ENCODE peak calls at places on chromosomes 6 and 20, in four cellular contexts. C is HepG2, Q is H1, O is GM12878. P is an unnamed sample.
A peak's percentile ranks its signal among the peaks of the same experiment; 100 is the strongest.

GRCh38 chr6:167720456-167721285 is 106.0 kb upstream of the AFDN start:
- DNase-seq in C (no peak), Q (no peak), O (no peak), P (no peak)

GRCh38 chr6:128335963-128336362 is 184.4 kb downstream of the PTPRK start:
- DNase-seq in C (no peak), Q (no peak), O (no peak), P (no peak)

GRCh38 chr20:16292227-16292626 is 281.0 kb downstream of the KIF16B start:
- DNase-seq in C (no peak), Q (no peak), O (no peak), P (no peak)

GRCh38 chr6:44028767-44029166 is 98.5 kb downstream of the MRPL14 start:
- DNase-seq in C (no peak), Q (no peak), O (no peak), P (peak; percentile 38)

GRCh38 chr6:56292505-56293181 is 45.3 kb upstream of the COL21A1 start:
- DNase-seq in C (peak; percentile 62), Q (peak; percentile 50), O (no peak), P (no peak)

GRCh38 chr6:11632795-11633511 is 95.4 kb downstream of the TMEM170B start:
- DNase-seq in C (no peak), Q (no peak), O (no peak), P (no peak)

GRCh38 chr6:90350689-90351554 is 54.3 kb upstream of the BACH2 start:
- DNase-seq in C (no peak), Q (no peak), O (no peak), P (no peak)

GRCh38 chr20:21557246-21557982 is 43.5 kb upstream of the NKX2-2 start:
- DNase-seq in C (no peak), Q (no peak), O (no peak), P (no peak)

GRCh38 chr6:33771342-33772113 is 17.4 kb downstream of the LEMD2 start:
- DNase-seq in C (no peak), Q (peak; percentile 87), O (no peak), P (peak; percentile 93)

GRCh38 chr6:88869263-88870023 is 94.0 kb downstream of the RNGTT start:
- DNase-seq in C (no peak), Q (no peak), O (no peak), P (no peak)

GRCh38 chr6:1711136-1711535 is 101.4 kb downstream of the FOXC1 start:
- DNase-seq in C (no peak), Q (no peak), O (no peak), P (no peak)

GRCh38 chr20:37282558-37282957 is 6.9 kb upstream of the MANBAL start:
- DNase-seq in C (no peak), Q (no peak), O (no peak), P (peak; percentile 36)

GRCh38 chr6:57305112-57305511 is 12.3 kb upstream of the PRIM2 start:
- DNase-seq in C (no peak), Q (no peak), O (no peak), P (no peak)

GRCh38 chr6:9225441-9225871 is 790.1 kb upstream of the SLC35B3 start:
- DNase-seq in C (no peak), Q (no peak), O (no peak), P (no peak)

GRCh38 chr6:33976425-33977360 is 169.2 kb downstream of the GRM4 start:
- DNase-seq in C (no peak), Q (no peak), O (no peak), P (no peak)

GRCh38 chr6:1099257-1099656 is 212.6 kb upstream of the FOXQ1 start:
- DNase-seq in C (no peak), Q (no peak), O (no peak), P (no peak)

GRCh38 chr6:32108727-32109113 is 418 bp downstream of the TNXB start:
- DNase-seq in C (no peak), Q (no peak), O (no peak), P (no peak)

GRCh38 chr6:143742070-143742954 is 64.5 kb downstream of the PHACTR2 start:
- DNase-seq in C (no peak), Q (no peak), O (no peak), P (no peak)

GRCh38 chr6:24933868-24934401 is 1.8 kb downstream of the RIPOR2 start:
- DNase-seq in C (peak; percentile 43), Q (peak; percentile 70), O (no peak), P (peak; percentile 58)

GRCh38 chr6:63236398-63236817 is 25.1 kb downstream of the FKBP1C start:
- DNase-seq in C (no peak), Q (no peak), O (peak; percentile 2), P (no peak)

GRCh38 chr6:160293844-160294243 is 35.2 kb upstream of the SLC22A2 start:
- DNase-seq in C (no peak), Q (no peak), O (no peak), P (no peak)
- TF ChIP-seq SIN3A in C (no peak), Q (no peak), O (no peak), P (no peak)

GRCh38 chr20:3716195-3716834 is 3.9 kb upstream of the SIGLEC1 start:
- DNase-seq in C (peak; percentile 65), Q (peak; percentile 72), O (no peak), P (peak; percentile 57)

GRCh38 chr20:3710703-3711417 is 1.5 kb downstream of the SIGLEC1 start:
- DNase-seq in C (peak; percentile 46), Q (peak; percentile 99), O (no peak), P (peak; percentile 82)

GRCh38 chr20:3711418-3712043 is 869 bp downstream of the SIGLEC1 start:
- DNase-seq in C (no peak), Q (no peak), O (no peak), P (no peak)

GRCh38 chr20:3712279-3712873 is at the start of gene SIGLEC1:
- DNase-seq in C (no peak), Q (no peak), O (no peak), P (no peak)

GRCh38 chr20:3714092-3714491 is 1.7 kb upstream of the SIGLEC1 start:
- DNase-seq in C (no peak), Q (no peak), O (no peak), P (no peak)
- TF ChIP-seq CREB1 in C (no peak), Q (no peak), O (no peak), P (no peak)

GRCh38 chr6:73231986-73232391 is 6.7 kb upstream of the KHDC1L start:
- DNase-seq in C (no peak), Q (no peak), O (peak; percentile 17), P (no peak)

GRCh38 chr6:73240730-73241129 is 15.4 kb upstream of the KHDC1L start:
- DNase-seq in C (no peak), Q (no peak), O (no peak), P (no peak)

GRCh38 chr6:73233048-73233447 is 7.8 kb upstream of the KHDC1L start:
- DNase-seq in C (no peak), Q (no peak), O (no peak), P (no peak)

GRCh38 chr6:73236147-73236750 is 11.0 kb upstream of the KHDC1L start:
- DNase-seq in C (no peak), Q (no peak), O (no peak), P (no peak)

GRCh38 chr6:73234732-73235131 is 9.4 kb upstream of the KHDC1L start:
- DNase-seq in C (no peak), Q (no peak), O (no peak), P (no peak)
- TF ChIP-seq SIN3A in C (no peak), Q (no peak), O (no peak), P (no peak)

GRCh38 chr20:17667445-17667844 is 14.6 kb downstream of the RRBP1 start:
- DNase-seq in C (no peak), Q (no peak), O (no peak), P (no peak)
- TF ChIP-seq CREB1 in C (no peak), Q (no peak), O (no peak), P (no peak)

GRCh38 chr20:17606001-17606400 is 36.1 kb downstream of the DSTN start:
- DNase-seq in C (no peak), Q (no peak), O (no peak), P (no peak)

GRCh38 chr20:17608701-17609497 is 39.0 kb downstream of the DSTN start:
- DNase-seq in C (no peak), Q (no peak), O (no peak), P (no peak)

GRCh38 chr20:17601957-17602356 is 32.1 kb downstream of the DSTN start:
- DNase-seq in C (no peak), Q (no peak), O (no peak), P (no peak)

GRCh38 chr20:17602493-17602892 is 32.6 kb downstream of the DSTN start:
- DNase-seq in C (no peak), Q (no peak), O (no peak), P (no peak)

DNA sequence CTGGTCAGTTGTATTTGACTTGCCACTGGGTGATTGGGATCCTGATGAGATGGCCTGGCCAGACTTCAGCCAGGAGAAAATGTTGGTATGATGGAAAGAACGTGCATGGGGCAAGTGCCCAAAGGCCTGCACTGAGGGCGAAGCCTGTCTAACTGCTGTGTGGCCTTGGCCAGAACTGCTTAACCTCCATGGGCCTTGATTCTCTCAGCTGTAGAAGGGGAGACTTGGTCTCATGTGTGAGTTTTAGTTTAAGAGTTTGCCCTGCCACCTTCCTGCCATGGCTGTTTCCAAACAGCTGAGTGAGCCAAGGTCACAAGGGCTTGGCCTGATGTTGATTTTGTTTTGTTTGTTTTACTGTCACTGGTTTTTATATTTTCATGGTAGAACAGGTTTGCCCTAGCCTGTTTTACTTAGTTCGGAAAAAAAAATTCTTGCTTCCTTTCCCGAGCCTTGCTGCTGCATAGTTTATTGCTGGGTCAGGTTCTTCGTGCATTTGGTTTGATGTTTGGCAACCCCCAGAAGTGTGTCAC is 35.3 kb downstream of the DSTN start:
- DNase-seq in C (peak; percentile 80), Q (no peak), O (no peak), P (no peak)
- TF ChIP-seq SIN3A in C (peak; percentile 75), Q (no peak), O (no peak), P (no peak)

GRCh38 chr20:58890454-58891075 is 38.0 kb downstream of the GNAS start:
- DNase-seq in C (peak; percentile 85), Q (peak; percentile 76), O (no peak), P (no peak)
- TF ChIP-seq CREB1 in C (no peak), Q (peak; percentile 34), O (peak; percentile 61), P (no peak)

GRCh38 chr6:137910424-137910834 is 43.4 kb downstream of the TNFAIP3 start:
- DNase-seq in C (no peak), Q (no peak), O (no peak), P (peak; percentile 95)
- TF ChIP-seq SIN3A in C (no peak), Q (no peak), O (no peak), P (no peak)

DNA sequence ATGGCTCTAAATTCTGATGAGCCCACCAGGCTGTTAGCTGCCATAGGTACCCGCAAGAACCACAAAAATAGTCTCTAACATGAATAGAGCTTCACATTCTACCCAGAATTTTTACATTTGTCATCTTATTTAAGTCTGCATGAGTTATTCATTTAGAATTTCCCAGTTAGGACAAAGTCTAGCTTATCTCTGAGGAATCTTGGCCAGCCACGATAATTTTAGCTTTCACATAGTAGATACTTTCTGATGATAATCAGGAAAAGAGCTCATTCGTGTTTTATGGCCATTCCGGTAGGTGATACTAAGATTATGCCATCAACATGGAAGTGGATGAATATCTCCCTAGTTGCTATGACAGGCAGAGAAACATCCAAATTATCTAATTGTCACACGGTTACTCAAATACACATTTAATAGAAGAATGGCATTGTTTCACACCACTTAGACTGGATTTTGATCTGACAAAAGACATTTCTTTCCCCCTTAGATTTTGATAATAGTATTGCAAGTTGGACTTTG is 397.7 kb upstream of the ARID1B start:
- DNase-seq in C (no peak), Q (no peak), O (no peak), P (no peak)
- TF ChIP-seq CREB1 in C (no peak), Q (no peak), O (no peak), P (no peak)

DNA sequence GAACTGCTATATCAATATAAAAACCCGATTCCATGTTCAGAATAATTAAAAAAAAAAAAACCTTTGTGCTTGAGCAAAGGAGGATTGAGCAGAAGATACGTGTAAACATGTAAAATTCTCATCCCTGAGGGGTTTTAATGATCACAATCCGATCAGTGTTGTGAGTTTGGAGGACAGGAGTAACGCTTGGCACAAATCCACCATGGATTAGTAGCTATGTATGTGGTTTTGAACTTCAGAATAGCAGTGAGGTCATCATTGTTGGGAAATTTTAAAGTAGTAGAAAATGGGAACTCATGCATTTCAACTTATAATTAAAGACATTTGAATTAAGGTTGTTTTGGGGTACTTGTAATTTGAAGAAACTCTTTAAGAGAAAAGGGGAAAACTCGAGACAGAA is 203.2 kb downstream of the RPS12 start:
- DNase-seq in C (no peak), Q (no peak), O (no peak), P (no peak)
- TF ChIP-seq SIN3A in C (no peak), Q (no peak), O (no peak), P (no peak)

P was measured in K562.